ENCODE peak calls at places on chromosomes 3 and 15, in six cellular contexts. L is Panc1, S is adrenal gland, E is BE2C, N is mesendoderm, V is body of pancreas. C is an unnamed sample.

GRCh38 chr15:90642464-90643300 is 74.5 kb upstream of the BLM start:
- DNase-seq in L (no peak), S (peak; percentile 3), E (no peak), N (peak; percentile 43), V (no peak), C (no peak)

GRCh38 chr3:146163584-146163983 is 2.6 kb upstream of the PLOD2 start:
- DNase-seq in L (peak; percentile 79), S (no peak), E (no peak), N (no peak), V (no peak), C (no peak)

GRCh38 chr3:181510500-181510899 is 201.2 kb upstream of the SOX2 start:
- DNase-seq in L (no peak), S (no peak), E (no peak), N (peak; percentile 16), V (no peak), C (no peak)

GRCh38 chr3:188058569-188059184 is 95.3 kb upstream of the LPP start:
- DNase-seq in L (no peak), S (no peak), E (no peak), N (no peak), V (peak; percentile 37), C (no peak)

GRCh38 chr3:128328546-128329458 is 137.9 kb downstream of the DNAJB8 start:
- DNase-seq in L (no peak), S (peak; percentile 4), E (peak; percentile 3), N (no peak), V (no peak), C (no peak)

GRCh38 chr3:182920515-182921084 is 59.7 kb downstream of the DCUN1D1 start:
- DNase-seq in L (no peak), S (peak; percentile 55), E (peak; percentile 25), N (peak; percentile 89), V (no peak), C (no peak)

GRCh38 chr3:156583469-156583868 is 28.6 kb upstream of the SSR3 start:
- DNase-seq in L (no peak), S (no peak), E (no peak), N (no peak), V (no peak), C (no peak)

GRCh38 chr3:50127251-50127671 is 27.9 kb upstream of the SEMA3F start:
- DNase-seq in L (no peak), S (no peak), E (no peak), N (no peak), V (no peak), C (no peak)

GRCh38 chr3:151919030-151919328 is 45.5 kb downstream of the SUCNR1 start:
- DNase-seq in L (no peak), S (no peak), E (no peak), N (no peak), V (no peak), C (no peak)

GRCh38 chr3:128426128-128426921 is 40.4 kb downstream of the DNAJB8 start:
- DNase-seq in L (no peak), S (peak; percentile 25), E (peak; percentile 83), N (peak; percentile 55), V (peak; percentile 53), C (peak; percentile 28)

GRCh38 chr3:178513539-178514410 is 22.5 kb upstream of the KCNMB2 start:
- DNase-seq in L (no peak), S (no peak), E (no peak), N (no peak), V (no peak), C (no peak)

GRCh38 chr15:94225616-94226015 is 5.7 kb upstream of the MCTP2 start:
- DNase-seq in L (no peak), S (no peak), E (no peak), N (no peak), V (no peak), C (no peak)

GRCh38 chr15:76328962-76329361 is 7.6 kb upstream of the ISL2 start:
- DNase-seq in L (no peak), S (no peak), E (no peak), N (no peak), V (no peak), C (no peak)

GRCh38 chr3:126135056-126135397 is 45.4 kb downstream of the ALDH1L1 start:
- DNase-seq in L (no peak), S (peak; percentile 1), E (no peak), N (no peak), V (peak; percentile 0), C (peak; percentile 3)

GRCh38 chr3:183493296-183494045 is 62.0 kb downstream of the KLHL6 start:
- DNase-seq in L (no peak), S (no peak), E (no peak), N (no peak), V (no peak), C (no peak)

DNA sequence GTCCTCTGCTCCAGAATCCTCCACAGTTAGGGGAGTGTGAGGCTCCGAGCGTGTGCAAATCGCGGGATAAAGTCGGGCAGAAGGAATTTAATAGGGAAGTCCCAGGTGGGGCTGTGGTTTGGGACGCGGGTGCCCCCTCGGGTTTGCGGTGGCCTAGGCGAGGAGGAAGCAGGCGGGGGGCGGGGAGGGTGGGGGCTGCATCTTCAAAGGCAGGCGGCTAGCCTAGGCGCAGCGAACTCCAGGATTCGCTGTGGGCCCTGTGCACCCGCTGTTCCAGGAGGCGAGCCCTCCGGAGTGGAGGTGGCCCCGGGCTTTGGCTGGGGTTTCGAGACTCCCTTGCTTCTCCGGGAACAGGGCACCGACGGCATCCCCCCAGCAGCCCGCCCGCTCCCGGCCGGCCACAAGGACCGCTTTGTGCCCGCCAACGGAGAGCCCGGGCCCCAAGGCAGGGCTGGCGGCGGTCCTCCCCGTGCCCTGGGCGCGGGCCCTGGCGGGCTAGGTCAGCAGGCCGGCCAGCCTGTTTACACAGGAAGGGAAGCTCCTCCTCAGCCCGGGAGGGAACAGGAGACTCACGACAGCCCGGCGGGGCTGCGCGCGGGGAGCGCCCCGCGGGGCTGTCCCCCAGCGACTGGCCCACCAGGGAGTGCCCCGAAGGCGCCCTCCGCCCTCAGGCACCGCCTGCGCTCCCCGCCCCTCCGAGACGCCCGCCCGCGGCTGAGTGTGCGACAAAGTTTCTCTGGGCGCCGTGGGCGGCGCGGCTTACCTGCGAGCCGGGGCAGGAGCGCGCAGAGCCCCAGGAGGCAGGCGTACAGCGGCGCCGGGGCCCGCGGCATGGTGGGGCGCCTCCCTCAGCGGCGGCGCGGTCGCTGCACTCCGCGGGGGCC is 755 bp downstream of the ITGB5 start:
- DNase-seq in L (no peak), S (peak; percentile 61), E (peak; percentile 63), N (peak; percentile 86), V (peak; percentile 68), C (peak; percentile 70)
- H3K4me1 ChIP-seq in L (peaks cover 47% of the 10 kb centered on the region), S (peaks cover 25% of the 10 kb centered on the region), E (peaks cover 3% of the 10 kb centered on the region), N (peaks cover 41% of the 10 kb centered on the region), V (peaks cover 6% of the 10 kb centered on the region), C (peaks cover 18% of the 10 kb centered on the region)

DNA sequence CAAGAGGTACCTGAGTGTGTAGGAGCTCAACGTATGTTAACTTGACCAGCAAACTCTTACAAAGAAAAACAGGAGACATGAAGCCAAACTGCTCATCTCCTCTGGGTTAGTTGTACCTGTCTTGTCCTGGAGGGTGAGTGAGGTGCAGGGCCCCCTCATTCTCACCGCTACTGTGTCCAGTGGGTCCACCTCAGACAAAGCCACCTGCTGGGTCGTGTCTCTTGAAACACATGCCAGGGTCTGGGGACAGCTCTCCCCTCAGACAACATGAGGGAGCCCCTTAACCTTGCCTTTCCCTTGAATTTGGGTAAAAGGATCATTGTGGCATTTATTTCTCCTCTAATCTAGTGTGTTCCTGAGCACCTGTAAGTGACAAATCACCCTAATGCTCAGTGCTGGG is 185.6 kb downstream of the TLE3 start:
- DNase-seq in L (no peak), S (no peak), E (no peak), N (no peak), V (no peak), C (no peak)
- H3K4me1 ChIP-seq in L (no peaks in the 10 kb centered on the region), S (no peaks in the 10 kb centered on the region), E (no peaks in the 10 kb centered on the region), N (peaks cover 3% of the 10 kb centered on the region), V (no peaks in the 10 kb centered on the region), C (no peaks in the 10 kb centered on the region)

GRCh38 chr15:68789041-68789920 is 31.4 kb downstream of the ANP32A start:
- DNase-seq in L (no peak), S (no peak), E (no peak), N (no peak), V (peak; percentile 45), C (no peak)

GRCh38 chr15:68788265-68788624 is 32.5 kb downstream of the ANP32A start:
- DNase-seq in L (no peak), S (no peak), E (no peak), N (no peak), V (no peak), C (no peak)

GRCh38 chr15:68790910-68791309 is 29.8 kb downstream of the ANP32A start:
- DNase-seq in L (no peak), S (no peak), E (no peak), N (no peak), V (no peak), C (no peak)

GRCh38 chr15:68791431-68792283 is 29.0 kb downstream of the ANP32A start:
- DNase-seq in L (no peak), S (no peak), E (no peak), N (peak; percentile 63), V (no peak), C (no peak)

DNA sequence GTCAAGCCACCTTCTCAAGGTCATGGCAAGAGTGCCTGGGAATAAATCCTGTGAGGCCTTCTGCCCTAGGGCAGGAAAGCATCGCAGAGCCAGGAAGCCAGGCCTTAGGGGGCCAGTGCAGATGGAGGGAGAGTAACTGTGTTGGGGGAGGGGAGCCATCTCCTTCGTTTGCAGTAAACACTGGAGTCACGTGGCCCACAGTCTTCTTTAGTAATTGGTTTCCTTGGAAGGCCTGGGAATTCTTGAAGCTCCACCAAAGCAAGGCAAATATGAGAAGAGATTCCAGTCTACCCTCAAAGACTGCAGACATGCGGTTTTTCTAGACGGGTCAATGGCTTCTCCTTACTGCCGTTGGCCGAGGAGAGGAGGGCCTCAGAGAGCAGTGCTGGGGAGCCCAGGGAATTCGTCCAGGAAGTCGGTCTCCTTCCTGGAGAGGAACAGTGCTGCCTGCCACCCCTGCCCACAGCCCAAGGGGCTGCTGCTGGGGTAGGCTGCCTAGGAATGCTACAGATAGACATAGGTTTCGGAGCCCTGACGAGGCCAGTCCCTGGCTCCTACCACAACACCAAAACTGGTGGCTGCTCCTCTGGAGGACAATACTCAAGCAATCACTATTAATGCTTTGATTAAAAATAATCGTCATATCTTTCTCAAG is 30.6 kb downstream of the ANP32A start:
- DNase-seq in L (no peak), S (no peak), E (peak; percentile 54), N (peak; percentile 95), V (peak; percentile 31), C (no peak)
- H3K4me1 ChIP-seq in L (peaks cover 54% of the 10 kb centered on the region), S (peaks cover 53% of the 10 kb centered on the region), E (peaks cover 18% of the 10 kb centered on the region), N (peaks cover 42% of the 10 kb centered on the region), V (peaks cover 79% of the 10 kb centered on the region), C (peaks cover 85% of the 10 kb centered on the region)

GRCh38 chr3:63967675-63968611 is 55.4 kb downstream of the PSMD6 start:
- DNase-seq in L (no peak), S (peak; percentile 32), E (peak; percentile 64), N (no peak), V (peak; percentile 72), C (peak; percentile 57)

GRCh38 chr3:63972196-63972595 is 51.1 kb downstream of the PSMD6 start:
- DNase-seq in L (no peak), S (no peak), E (no peak), N (no peak), V (no peak), C (no peak)

GRCh38 chr3:63968612-63969350 is 54.5 kb downstream of the PSMD6 start:
- DNase-seq in L (no peak), S (no peak), E (no peak), N (no peak), V (no peak), C (no peak)

GRCh38 chr3:63970596-63971468 is 52.5 kb downstream of the PSMD6 start:
- DNase-seq in L (no peak), S (no peak), E (no peak), N (peak; percentile 80), V (peak; percentile 46), C (no peak)

DNA sequence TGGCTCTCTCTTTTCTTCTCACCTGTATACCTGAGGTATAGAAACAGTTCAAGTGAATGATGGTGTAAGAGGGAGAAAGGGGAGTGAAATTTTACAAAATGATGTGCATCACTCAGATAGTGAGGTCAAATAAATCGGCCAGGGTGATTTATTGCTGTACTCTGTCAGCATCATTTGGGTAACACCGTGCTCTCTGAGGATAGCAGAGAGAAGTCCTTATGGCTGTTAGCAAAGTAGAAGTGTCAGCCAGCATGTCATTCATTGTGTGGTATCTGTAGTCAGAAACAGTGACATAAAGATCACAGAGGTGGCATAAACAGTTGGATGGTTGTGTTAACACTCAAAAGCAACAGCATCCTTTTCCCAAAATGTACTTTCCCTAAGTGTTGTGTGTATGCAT is 53.4 kb downstream of the PSMD6 start:
- DNase-seq in L (no peak), S (no peak), E (no peak), N (no peak), V (no peak), C (no peak)
- H3K4me1 ChIP-seq in L (no peaks in the 10 kb centered on the region), S (peaks cover 43% of the 10 kb centered on the region), E (peaks cover 19% of the 10 kb centered on the region), N (peaks cover 35% of the 10 kb centered on the region), V (peaks cover 97% of the 10 kb centered on the region), C (peaks cover 76% of the 10 kb centered on the region)

C was measured in transverse colon.